ENCODE peak calls at places on chromosomes 5 and 9, in seven cellular contexts. W is lower leg skin, Y is vagina, N is stomach, G is adrenal gland, X is HepG2, T is heart left ventricle. K is an unnamed sample.

GRCh38 chr5:64632251-64632650 is 58.1 kb upstream of the SHISAL2B start:
- DNase-seq in W (no peak), Y (no peak), N (no peak), G (no peak), X (no peak), T (no peak), K (no peak)

GRCh38 chr9:106947097-106947496 is 84.1 kb downstream of the ZNF462 start:
- DNase-seq in W (no peak), Y (no peak), N (no peak), G (no peak), X (no peak), T (no peak), K (no peak)

GRCh38 chr9:13970018-13970417 is 343.9 kb downstream of the NFIB start:
- DNase-seq in W (no peak), Y (no peak), N (no peak), G (no peak), X (no peak), T (no peak), K (no peak)

GRCh38 chr9:137190315-137190853 is 1.9 kb downstream of the SSNA1 start:
- DNase-seq in W (no peak), Y (no peak), N (peak), G (no peak), X (no peak), T (no peak), K (no peak)

GRCh38 chr5:175465282-175465681 is 13.1 kb upstream of the SFXN1 start:
- DNase-seq in W (no peak), Y (no peak), N (no peak), G (no peak), X (no peak), T (no peak), K (no peak)

GRCh38 chr5:113705657-113706056 is 192.2 kb downstream of the YTHDC2 start:
- DNase-seq in W (no peak), Y (no peak), N (no peak), G (no peak), X (no peak), T (no peak), K (no peak)

GRCh38 chr9:3434594-3434993 is 91.2 kb downstream of the RFX3 start:
- DNase-seq in W (no peak), Y (no peak), N (no peak), G (no peak), X (no peak), T (no peak), K (no peak)

GRCh38 chr9:83313771-83314170 is 224.4 kb downstream of the FRMD3 start:
- DNase-seq in W (no peak), Y (no peak), N (no peak), G (no peak), X (no peak), T (no peak), K (no peak)

GRCh38 chr5:9339206-9339818 is 206.6 kb downstream of the SEMA5A start:
- DNase-seq in W (no peak), Y (no peak), N (no peak), G (no peak), X (peak), T (no peak), K (no peak)

GRCh38 chr5:101897914-101898313 is 398.2 kb downstream of the SLCO4C1 start:
- DNase-seq in W (no peak), Y (no peak), N (no peak), G (no peak), X (no peak), T (no peak), K (no peak)

GRCh38 chr5:94021246-94021645 is 279.8 kb upstream of the POU5F2 start:
- DNase-seq in W (no peak), Y (no peak), N (peak), G (peak), X (peak), T (no peak), K (no peak)

GRCh38 chr5:122385786-122386185 is 73.7 kb downstream of the SNCAIP start:
- DNase-seq in W (no peak), Y (no peak), N (no peak), G (no peak), X (no peak), T (no peak), K (no peak)

GRCh38 chr5:150637245-150638052 is 3.0 kb upstream of the SYNPO start:
- DNase-seq in W (no peak), Y (no peak), N (peak), G (peak), X (peak), T (no peak), K (no peak)

GRCh38 chr5:60333103-60333502 is 366.9 kb downstream of the DEPDC1B start:
- DNase-seq in W (no peak), Y (no peak), N (no peak), G (no peak), X (no peak), T (no peak), K (no peak)

GRCh38 chr9:109329274-109330258 is 8.7 kb upstream of the EPB41L4B start:
- DNase-seq in W (peak), Y (no peak), N (peak), G (peak), X (peak), T (peak), K (no peak)

GRCh38 chr9:125483697-125484096 is 222.1 kb downstream of the GAPVD1 start:
- DNase-seq in W (no peak), Y (no peak), N (no peak), G (no peak), X (no peak), T (no peak), K (no peak)

GRCh38 chr5:138464388-138465287 is 641 bp upstream of the EGR1 start:
- DNase-seq in W (peak), Y (peak), N (peak), G (peak), X (peak), T (peak), K (peak)

GRCh38 chr5:73626814-73627313 is 868 bp downstream of the ARHGEF28 start:
- DNase-seq in W (no peak), Y (no peak), N (no peak), G (no peak), X (no peak), T (no peak), K (no peak)

GRCh38 chr5:73625314-73625904 is 587 bp upstream of the ARHGEF28 start:
- DNase-seq in W (no peak), Y (no peak), N (no peak), G (no peak), X (no peak), T (no peak), K (no peak)

GRCh38 chr5:73624888-73625287 is 1.1 kb upstream of the ARHGEF28 start:
- DNase-seq in W (no peak), Y (no peak), N (no peak), G (no peak), X (no peak), T (no peak), K (no peak)

GRCh38 chr5:73623929-73624404 is 2.0 kb upstream of the ARHGEF28 start:
- DNase-seq in W (no peak), Y (no peak), N (peak), G (no peak), X (peak), T (no peak), K (no peak)

DNA sequence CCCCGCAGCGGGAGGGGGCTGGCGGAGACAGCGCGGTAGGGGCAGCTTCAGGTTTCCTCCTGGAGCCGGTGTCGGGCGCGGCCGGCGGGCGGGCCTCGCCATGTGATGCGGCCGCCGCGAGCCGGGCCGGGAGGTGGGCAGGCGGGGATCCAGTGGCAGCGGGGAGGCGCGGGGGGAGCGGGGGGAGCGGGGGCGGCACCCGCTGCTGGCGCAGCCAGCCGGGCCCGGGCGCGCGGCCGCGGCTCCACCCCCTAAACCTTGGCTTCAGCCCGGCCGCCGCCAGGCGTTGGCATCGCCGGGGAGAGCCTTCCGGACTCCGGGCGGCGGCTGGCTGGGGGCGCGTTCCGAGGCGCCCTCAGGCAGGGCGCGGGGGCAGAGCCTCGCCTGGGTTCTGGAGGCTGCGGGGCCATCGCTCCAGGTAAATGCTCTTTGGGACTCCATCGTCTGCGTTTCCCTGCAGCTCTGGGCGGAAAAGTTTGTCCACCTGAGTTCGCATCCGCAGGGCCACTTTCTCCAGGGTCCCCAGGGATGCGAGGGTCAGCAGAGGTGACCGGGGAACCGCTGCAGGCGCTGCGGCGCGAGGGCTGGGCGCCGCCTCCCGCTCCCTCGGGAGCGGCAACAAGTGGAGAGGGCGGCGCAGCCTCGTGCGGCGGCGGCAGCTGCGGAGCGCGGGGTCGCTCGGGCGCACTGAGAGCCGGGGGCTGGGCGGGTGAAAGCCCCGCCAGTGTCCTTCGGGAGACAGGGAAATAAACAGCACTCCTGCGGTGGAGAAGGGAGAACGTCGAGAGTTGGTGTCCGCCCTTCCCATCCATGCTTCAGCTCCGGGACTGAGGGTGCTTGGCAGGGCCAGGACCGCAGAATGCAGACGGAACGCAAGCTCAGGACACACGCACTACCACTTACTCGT is at the start of gene ARHGEF28:
- DNase-seq in W (no peak), Y (no peak), N (peak), G (peak), X (peak), T (peak), K (peak)
- TF ChIP-seq POLR2A in W (no peak), Y (peak), N (no peak), G (peak), X (peak), T (no peak), K (no peak)

GRCh38 chr9:98253563-98253962 is 1.9 kb downstream of the TBC1D2 start:
- DNase-seq in W (peak), Y (no peak), N (no peak), G (no peak), X (no peak), T (no peak), K (no peak)

GRCh38 chr9:98256632-98257218 is 1.3 kb upstream of the TBC1D2 start:
- DNase-seq in W (no peak), Y (no peak), N (no peak), G (peak), X (no peak), T (no peak), K (no peak)

GRCh38 chr9:98254236-98255063 is 999 bp downstream of the TBC1D2 start:
- DNase-seq in W (no peak), Y (no peak), N (no peak), G (no peak), X (no peak), T (no peak), K (no peak)

GRCh38 chr9:98255064-98255577 is 328 bp downstream of the TBC1D2 start:
- DNase-seq in W (no peak), Y (peak), N (peak), G (peak), X (no peak), T (no peak), K (no peak)

DNA sequence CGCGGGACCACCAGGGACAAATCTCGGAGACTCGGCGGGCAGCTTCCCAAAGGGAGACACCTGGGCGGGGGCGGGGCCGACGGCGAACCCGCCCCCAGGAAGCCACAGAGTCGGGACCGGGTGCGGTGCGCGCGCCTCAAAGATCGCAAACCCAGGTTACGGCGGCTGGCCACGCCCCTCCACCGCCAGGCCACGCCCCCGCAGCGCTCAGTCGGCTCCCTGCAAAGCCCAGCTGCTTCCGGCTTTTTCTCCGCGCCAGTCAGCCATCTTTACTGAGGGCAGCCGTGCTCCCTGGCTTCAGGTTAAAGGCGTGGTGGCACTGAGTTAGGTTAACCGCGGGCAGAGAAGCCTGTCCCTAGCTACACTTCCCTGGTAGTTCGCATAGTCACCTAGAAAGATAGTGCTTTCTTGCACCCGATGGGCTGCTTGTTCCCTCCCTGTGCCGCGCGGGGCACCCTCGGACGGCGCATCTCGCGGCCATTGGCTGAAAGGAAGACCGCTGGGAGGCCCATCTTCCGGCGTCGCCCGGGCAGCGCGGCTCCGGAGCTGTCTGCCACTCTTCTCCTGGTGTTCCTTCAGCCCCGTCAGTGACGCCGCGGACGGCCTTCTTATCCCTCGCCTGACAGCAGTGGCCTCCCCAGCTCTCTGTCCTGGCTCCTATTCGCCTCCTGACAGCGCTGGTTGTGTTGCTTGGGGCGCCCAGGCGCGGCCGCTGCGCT is at the start of gene TBC1D2:
- DNase-seq in W (peak), Y (peak), N (peak), G (peak), X (peak), T (peak), K (peak)
- TF ChIP-seq POLR2A in W (no peak), Y (no peak), N (no peak), G (peak), X (peak), T (no peak), K (peak)

GRCh38 chr5:131796793-131797693 is at the start of gene FNIP1:
- DNase-seq in W (peak), Y (peak), N (peak), G (peak), X (peak), T (peak), K (peak)
- TF ChIP-seq POLR2A in W (peak), Y (peak), N (no peak), G (peak), X (peak), T (peak), K (peak)

GRCh38 chr5:115815693-115816225 is 700 bp downstream of the CDO1 start:
- DNase-seq in W (no peak), Y (no peak), N (no peak), G (no peak), X (no peak), T (peak), K (no peak)

GRCh38 chr5:115818821-115819220 is 2.4 kb upstream of the CDO1 start:
- DNase-seq in W (no peak), Y (no peak), N (no peak), G (no peak), X (no peak), T (no peak), K (no peak)

GRCh38 chr5:115815006-115815692 is 1.3 kb downstream of the CDO1 start:
- DNase-seq in W (no peak), Y (no peak), N (no peak), G (no peak), X (no peak), T (no peak), K (no peak)

GRCh38 chr5:115813719-115814118 is 2.7 kb downstream of the CDO1 start:
- DNase-seq in W (no peak), Y (no peak), N (no peak), G (no peak), X (no peak), T (no peak), K (no peak)

DNA sequence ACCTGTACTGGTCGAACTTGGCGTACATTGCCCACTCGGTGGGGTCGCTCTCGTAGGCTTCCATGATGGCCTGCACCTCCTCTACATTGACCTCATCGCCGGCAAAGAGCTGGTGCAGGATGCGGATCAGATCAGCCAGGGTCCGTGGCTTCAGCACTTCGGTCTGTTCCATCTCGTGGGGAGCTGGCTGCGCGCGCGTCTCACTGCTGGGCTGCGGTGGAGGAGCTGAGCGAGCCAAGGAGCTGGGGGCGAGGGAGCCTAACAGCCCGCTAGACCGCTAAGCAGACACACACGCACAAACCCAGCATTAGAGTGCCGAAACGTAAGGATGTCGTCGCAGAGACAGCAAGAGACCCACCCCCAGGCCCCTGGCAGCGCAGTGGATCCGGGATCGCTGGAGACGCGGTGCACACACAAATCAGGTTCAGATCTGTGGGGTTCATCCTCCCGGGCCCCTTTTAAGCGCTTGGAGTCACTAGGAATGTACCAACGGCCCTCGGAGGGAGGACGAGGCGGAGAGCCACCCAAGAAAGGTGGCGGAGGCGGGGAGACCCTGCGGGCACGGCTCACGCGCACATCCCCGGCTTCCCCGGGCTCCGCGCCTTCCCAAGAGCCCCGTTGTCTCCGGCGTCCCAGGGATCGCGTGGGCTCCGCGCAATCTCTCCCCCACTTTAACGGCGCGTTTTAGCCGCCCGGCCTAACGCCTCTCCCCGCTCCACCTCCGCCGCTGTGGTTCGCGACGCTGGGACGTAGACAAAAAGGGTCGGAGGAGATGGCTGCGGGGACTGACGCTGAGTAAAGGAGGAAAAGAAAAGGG is at the start of gene CDO1:
- DNase-seq in W (peak), Y (no peak), N (no peak), G (peak), X (no peak), T (peak), K (peak)
- TF ChIP-seq POLR2A in W (no peak), Y (peak), N (no peak), G (peak), X (peak), T (no peak), K (no peak)

GRCh38 chr9:35828716-35829083 is at the start of gene FAM221B:
- DNase-seq in W (peak), Y (no peak), N (no peak), G (no peak), X (no peak), T (peak), K (no peak)

GRCh38 chr9:35831040-35831439 is 2.0 kb downstream of the TMEM8B start:
- DNase-seq in W (no peak), Y (no peak), N (no peak), G (no peak), X (no peak), T (no peak), K (no peak)

GRCh38 chr9:35829764-35830096 is 702 bp downstream of the TMEM8B start:
- DNase-seq in W (no peak), Y (no peak), N (no peak), G (no peak), X (peak), T (no peak), K (no peak)

GRCh38 chr9:35827486-35827885 is 1.0 kb downstream of the FAM221B start:
- DNase-seq in W (no peak), Y (no peak), N (no peak), G (no peak), X (no peak), T (no peak), K (no peak)

DNA sequence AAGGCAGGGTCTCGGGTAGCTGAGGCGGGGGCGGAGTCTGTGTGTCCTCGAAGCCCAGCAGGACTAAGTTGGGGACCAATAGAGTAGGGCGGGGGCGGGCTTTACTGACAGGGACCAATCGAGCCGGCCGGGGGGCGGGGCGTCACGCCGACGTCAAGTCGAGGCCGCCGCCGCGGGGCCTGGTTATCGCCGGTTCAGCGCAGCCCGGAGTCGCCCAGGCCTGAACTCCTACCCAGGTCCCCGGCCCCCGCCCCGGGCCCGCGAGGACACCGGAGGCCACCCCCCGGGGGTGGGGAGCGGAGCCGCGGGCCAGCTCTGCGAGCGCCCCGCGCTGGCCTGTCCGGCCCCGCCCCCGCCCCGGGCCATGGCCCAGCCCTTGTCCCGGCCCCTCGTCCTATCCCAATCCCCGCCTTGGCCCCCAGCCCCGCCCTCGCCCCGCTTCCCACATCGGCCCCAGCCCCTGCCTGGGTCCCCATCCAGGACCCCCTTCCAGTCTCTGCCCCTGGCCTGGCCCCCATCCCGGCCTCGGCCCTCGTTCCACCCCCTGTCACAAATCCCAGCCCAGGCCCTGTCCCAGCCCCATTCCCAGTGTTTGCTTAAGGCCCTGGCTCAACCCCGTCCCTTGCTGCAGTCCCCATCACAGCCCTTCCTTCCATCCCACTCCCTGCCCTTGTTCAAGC is at the start of gene TMEM8B:
- DNase-seq in W (peak), Y (peak), N (peak), G (peak), X (peak), T (peak), K (peak)
- TF ChIP-seq POLR2A in W (no peak), Y (peak), N (no peak), G (no peak), X (no peak), T (peak), K (no peak)

K was measured in GM12891.